ENCODE peak calls at places on chromosomes 4 and X, in five cellular contexts. One of them, this sample, is unnamed.

GRCh38 chr4:140188975-140189374 is 35.0 kb upstream of the MAML3 start:
- DNase-seq in HS-5: no peak
- DNase-seq in amniotic stem cell: no peak
- DNase-seq in HT1080: peak; percentile 71
- DNase-seq in NCI-H1105: no peak
- DNase-seq in this sample: no peak

GRCh38 chr4:73718375-73719373 is 21.7 kb upstream of the CXCL8 start:
- DNase-seq in HS-5: peak; percentile 58
- DNase-seq in amniotic stem cell: no peak
- DNase-seq in HT1080: no peak
- DNase-seq in NCI-H1105: no peak
- DNase-seq in this sample: no peak

GRCh38 chrX:134426285-134426684 is 33.7 kb upstream of the HPRT1 start:
- DNase-seq in HS-5: no peak
- DNase-seq in amniotic stem cell: no peak
- DNase-seq in HT1080: no peak
- DNase-seq in NCI-H1105: no peak
- DNase-seq in this sample: no peak

GRCh38 chr4:98166025-98166730 is 22.9 kb upstream of the STPG2 start:
- DNase-seq in HS-5: no peak
- DNase-seq in amniotic stem cell: no peak
- DNase-seq in HT1080: peak; percentile 72
- DNase-seq in NCI-H1105: no peak
- DNase-seq in this sample: no peak

GRCh38 chrX:80016182-80016581 is 1.6 kb downstream of the TBX22 start:
- DNase-seq in HS-5: no peak
- DNase-seq in amniotic stem cell: no peak
- DNase-seq in HT1080: no peak
- DNase-seq in NCI-H1105: no peak
- DNase-seq in this sample: no peak

GRCh38 chrX:123860506-123860840 is 620 bp downstream of the XIAP start:
- DNase-seq in HS-5: no peak
- DNase-seq in amniotic stem cell: no peak
- DNase-seq in HT1080: peak; percentile 52
- DNase-seq in NCI-H1105: no peak
- DNase-seq in this sample: peak; percentile 37

GRCh38 chr4:154230723-154231122 is 260.9 kb downstream of the DCHS2 start:
- DNase-seq in HS-5: no peak
- DNase-seq in amniotic stem cell: no peak
- DNase-seq in HT1080: no peak
- DNase-seq in NCI-H1105: no peak
- DNase-seq in this sample: no peak

GRCh38 chr4:77922158-77923094 is 59.8 kb downstream of the MRPL1 start:
- DNase-seq in HS-5: peak; percentile 38
- DNase-seq in amniotic stem cell: no peak
- DNase-seq in HT1080: peak; percentile 4
- DNase-seq in NCI-H1105: no peak
- DNase-seq in this sample: no peak

GRCh38 chr4:13445841-13446790 is 38.0 kb downstream of the RAB28 start:
- DNase-seq in HS-5: no peak
- DNase-seq in amniotic stem cell: no peak
- DNase-seq in HT1080: no peak
- DNase-seq in NCI-H1105: no peak
- DNase-seq in this sample: no peak

GRCh38 chrX:9656277-9656676 is 109.4 kb downstream of the GPR143 start:
- DNase-seq in HS-5: no peak
- DNase-seq in amniotic stem cell: no peak
- DNase-seq in HT1080: no peak
- DNase-seq in NCI-H1105: no peak
- DNase-seq in this sample: peak; percentile 31

This sample was measured in NCI-H345.